ENCODE peak calls at places on chromosomes 12 and 14, in five cellular contexts. Q, O, J, N and R are unnamed samples.

GRCh38 chr14:22265319-22266140 is 323.5 kb downstream of the DAD1 start:
- DNase-seq in N (peak; percentile 25), J (no peak), Q (peak; percentile 39), O (peak; percentile 74), R (no peak)

GRCh38 chr12:98955284-98955683 is 310.2 kb downstream of the APAF1 start:
- DNase-seq in N (peak; percentile 54), Q (peak; percentile 2), O (no peak), J (peak; percentile 57), R (no peak)

GRCh38 chr12:3973269-3973884 is 100.2 kb upstream of the PARP11 start:
- DNase-seq in Q (no peak), N (peak; percentile 74), J (peak; percentile 32), O (no peak), R (no peak)

GRCh38 chr12:131829351-131829794 is 1.2 kb downstream of the MMP17 start:
- DNase-seq in Q (no peak), J (no peak), O (peak; percentile 31), N (no peak), R (no peak)

GRCh38 chr14:75591331-75591946 is 13.0 kb downstream of the FLVCR2 start:
- DNase-seq in N (no peak), O (no peak), Q (no peak), J (no peak), R (no peak)

GRCh38 chr14:55373784-55374725 is 37.6 kb downstream of the ATG14 start:
- DNase-seq in N (peak; percentile 75), J (no peak), Q (peak; percentile 77), O (peak; percentile 72), R (no peak)

GRCh38 chr12:59069481-59069880 is 149.2 kb upstream of the LRIG3 start:
- DNase-seq in J (no peak), Q (no peak), O (no peak), N (no peak), R (no peak)

GRCh38 chr12:89181271-89181920 is 170.9 kb downstream of the DUSP6 start:
- DNase-seq in J (no peak), N (peak; percentile 54), O (peak; percentile 63), Q (peak; percentile 78), R (no peak)

GRCh38 chr14:102209224-102209966 is 69.7 kb downstream of the WDR20 start:
- DNase-seq in J (peak; percentile 53), O (peak; percentile 38), N (peak; percentile 55), Q (peak; percentile 28), R (no peak)

GRCh38 chr14:80781968-80782367 is 159.6 kb downstream of the CEP128 start:
- DNase-seq in Q (peak; percentile 47), N (no peak), O (no peak), J (no peak), R (no peak)

GRCh38 chr12:65561798-65562382 is 262.4 kb upstream of the HMGA2 start:
- DNase-seq in O (no peak), Q (peak; percentile 93), N (no peak), J (no peak), R (no peak)

GRCh38 chr12:1103632-1104031 is 112.6 kb downstream of the ERC1 start:
- DNase-seq in O (no peak), J (no peak), N (no peak), Q (no peak), R (no peak)

GRCh38 chr12:108515916-108516315 is 839 bp downstream of the FICD start:
- DNase-seq in N (no peak), Q (no peak), O (no peak), J (no peak), R (no peak)

GRCh38 chr14:30191639-30192279 is 264.1 kb upstream of the PRKD1 start:
- DNase-seq in O (no peak), Q (peak; percentile 47), J (no peak), N (peak; percentile 22), R (no peak)

GRCh38 chr12:50394469-50395029 is 1.9 kb downstream of the FAM186A start:
- DNase-seq in O (peak; percentile 61), J (no peak), Q (no peak), N (peak; percentile 75), R (no peak)

GRCh38 chr12:123269980-123270379 is 1.7 kb downstream of the CDK2AP1 start:
- DNase-seq in J (peak; percentile 60), N (peak; percentile 9), O (no peak), Q (no peak), R (no peak)

GRCh38 chr12:93390565-93391297 is 13.0 kb downstream of the NUDT4 start:
- DNase-seq in J (no peak), N (no peak), O (no peak), Q (no peak), R (no peak)

GRCh38 chr14:102875652-102876051 is 46.8 kb upstream of the AMN start:
- DNase-seq in Q (peak; percentile 8), N (no peak), J (no peak), O (no peak), R (no peak)

GRCh38 chr12:12891646-12892355 is 439 bp downstream of the GPRC5A start:
- DNase-seq in N (peak; percentile 63), O (no peak), Q (no peak), J (no peak), R (no peak)

GRCh38 chr12:12893438-12893837 is 2.1 kb downstream of the GPRC5A start:
- DNase-seq in J (no peak), N (no peak), Q (no peak), O (no peak), R (no peak)

GRCh38 chr12:12890815-12891645 is at the start of gene GPRC5A:
- DNase-seq in Q (peak; percentile 98), O (peak; percentile 94), N (peak; percentile 97), J (peak; percentile 75), R (no peak)

GRCh38 chr12:12890492-12890814 is 909 bp upstream of the GPRC5A start:
- DNase-seq in Q (peak; percentile 68), O (no peak), J (no peak), N (no peak), R (no peak)

DNA sequence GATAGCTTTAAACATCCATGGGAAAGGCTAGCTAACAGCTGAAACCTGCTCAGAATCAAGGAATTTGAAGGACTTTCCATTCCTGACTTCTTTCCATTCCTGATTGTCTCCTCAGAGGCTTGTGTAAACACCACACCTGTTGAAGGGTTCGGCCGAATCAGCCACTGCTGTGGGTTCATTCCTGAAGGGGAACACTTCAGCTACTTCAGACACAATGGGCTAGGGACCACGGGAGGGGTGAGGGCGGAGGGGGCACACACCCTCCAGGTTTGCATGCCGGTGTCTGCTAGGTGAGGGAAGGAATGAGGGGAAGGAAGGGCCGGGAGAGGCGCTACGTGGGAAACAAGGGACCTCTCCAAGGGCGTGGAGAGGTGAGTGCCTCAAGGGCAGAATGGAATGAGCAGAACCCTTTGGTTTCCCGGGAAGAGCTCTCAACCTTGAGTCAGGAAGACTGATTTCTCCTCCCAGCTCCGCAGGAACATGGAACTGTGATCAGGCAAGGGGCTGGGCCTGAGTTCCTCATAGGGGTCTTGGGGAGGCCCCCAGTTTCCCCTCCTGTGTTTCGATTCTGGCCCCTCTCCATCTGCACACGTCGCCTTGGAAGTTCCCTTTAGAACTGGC is 1.4 kb downstream of the GPRC5A start:
- DNase-seq in N (peak; percentile 82), Q (no peak), J (no peak), O (no peak), R (no peak)
- H3K4me3 ChIP-seq in N (peak overlapping the region; percentile 62), Q (peak overlapping the region; percentile 72), J (no peak overlapping the region), O (no peak overlapping the region), R (no peak overlapping the region)

GRCh38 chr14:90398315-90398811 is 1.5 kb downstream of the CALM1 start:
- DNase-seq in Q (no peak), N (peak; percentile 64), O (peak; percentile 54), J (peak; percentile 54), R (no peak)
- H3K18ac ChIP-seq in Q (no peak overlapping the region), N (peak overlapping the region; percentile 67), O (peak overlapping the region; percentile 28), J (peak overlapping the region; percentile 44), R (peak overlapping the region; percentile 89)

GRCh38 chr14:98859301-98859700 is 412.7 kb downstream of the BCL11B start:
- DNase-seq in O (no peak), J (no peak), N (no peak), Q (no peak), R (no peak)
- H4K91ac ChIP-seq in O (no peak overlapping the region), J (no peak overlapping the region), N (no peak overlapping the region), Q (no peak overlapping the region), R (no peak overlapping the region)

GRCh38 chr14:104655128-104655848 is 34.1 kb upstream of the INF2 start:
- DNase-seq in J (no peak), N (peak; percentile 24), O (no peak), Q (no peak), R (no peak)

GRCh38 chr14:104654119-104654518 is 35.3 kb upstream of the INF2 start:
- DNase-seq in Q (no peak), O (no peak), N (no peak), J (no peak), R (no peak)

GRCh38 chr14:104657563-104658324 is 31.7 kb upstream of the INF2 start:
- DNase-seq in O (no peak), J (no peak), Q (no peak), N (no peak), R (no peak)

GRCh38 chr14:104657114-104657524 is 32.3 kb upstream of the INF2 start:
- DNase-seq in J (no peak), O (no peak), N (peak; percentile 10), Q (no peak), R (no peak)

DNA sequence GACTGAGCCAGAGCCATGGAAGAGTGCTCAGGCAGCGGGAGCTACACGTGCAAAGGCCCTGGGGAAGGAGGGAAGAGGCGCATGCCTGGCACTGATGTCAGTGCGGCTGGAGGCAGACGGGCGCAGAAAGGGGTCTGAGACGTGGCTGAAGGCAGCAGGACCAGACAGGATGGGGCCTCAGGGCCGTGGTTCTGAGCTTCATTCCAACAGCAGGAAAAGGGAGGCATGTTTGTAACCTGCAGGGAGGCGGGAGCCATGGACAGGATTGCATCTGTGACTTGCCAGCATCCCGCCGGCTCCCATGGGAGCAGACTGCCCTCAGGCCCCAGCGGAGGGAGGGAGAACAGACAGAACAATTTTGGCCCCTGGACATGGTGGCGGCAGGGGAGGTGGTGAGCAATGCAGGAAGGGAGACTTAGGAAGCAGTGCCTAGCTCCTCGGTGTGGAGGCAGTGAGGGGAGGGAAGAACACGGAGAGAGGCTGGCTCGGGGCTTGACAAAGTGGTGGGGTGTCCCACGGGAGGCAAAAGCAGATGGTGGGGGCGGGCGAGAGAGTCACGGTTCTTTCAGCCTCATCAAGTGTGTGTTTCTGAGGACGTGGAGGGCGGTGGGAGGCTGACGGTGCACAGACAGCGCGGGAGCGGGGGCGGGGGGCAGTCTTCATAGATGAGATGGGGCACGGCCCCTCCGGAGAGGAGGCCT is 33.3 kb upstream of the INF2 start:
- DNase-seq in Q (no peak), N (peak; percentile 97), J (no peak), O (no peak), R (no peak)
- H3K4me3 ChIP-seq in Q (no peak overlapping the region), N (no peak overlapping the region), J (no peak overlapping the region), O (no peak overlapping the region), R (no peak overlapping the region)

DNA sequence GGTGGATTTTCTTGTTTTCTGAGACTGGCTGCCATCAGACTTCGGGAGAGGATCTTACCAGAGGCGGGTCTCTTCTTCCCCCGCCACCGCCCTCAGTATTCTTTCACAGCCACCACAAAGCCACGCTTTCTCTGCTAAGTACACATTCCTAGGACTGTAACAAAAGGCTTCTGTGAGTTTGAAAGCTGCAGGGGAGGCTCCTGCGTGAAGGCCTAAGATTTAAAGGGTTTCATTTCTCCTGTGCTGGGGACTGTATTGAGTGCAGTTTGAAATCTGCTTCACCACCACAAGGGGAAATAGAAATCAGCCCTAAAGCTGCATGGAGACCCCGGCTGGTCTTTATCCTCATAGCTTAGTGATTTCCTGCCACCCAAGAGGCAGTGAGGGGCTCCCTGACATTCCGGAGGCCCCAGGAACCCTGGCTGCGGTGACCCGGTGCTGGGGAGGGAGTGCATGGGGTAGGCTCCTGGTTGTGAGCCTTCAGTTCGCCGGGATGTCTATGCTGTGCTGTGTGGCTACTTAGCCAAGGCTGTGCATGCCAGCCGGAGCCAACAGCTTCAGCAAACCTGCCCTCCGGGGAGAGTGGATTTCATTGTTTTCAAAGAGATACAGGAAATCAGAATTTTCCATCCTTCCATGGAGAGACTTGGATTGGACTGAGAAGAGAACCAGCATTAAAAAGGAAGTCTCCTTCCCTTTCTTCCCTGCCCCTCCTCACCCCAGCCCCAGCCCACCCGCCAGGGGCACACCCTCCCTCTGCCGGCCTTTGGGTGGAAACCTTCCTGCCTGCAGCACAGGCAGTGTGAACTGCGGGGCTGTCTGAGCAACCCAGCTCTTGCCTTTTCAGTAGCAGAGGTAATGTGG is 163.3 kb downstream of the ETV6 start:
- DNase-seq in Q (peak; percentile 27), N (no peak), J (peak; percentile 66), O (peak; percentile 59), R (peak; percentile 71)
- H3K18ac ChIP-seq in Q (peak overlapping the region; percentile 26), N (peak overlapping the region; percentile 91), J (peak overlapping the region; percentile 74), O (peak overlapping the region; percentile 82), R (peak overlapping the region; percentile 91)